ENCODE peak calls at places on chromosome 9, in five cellular contexts. L is HepG2, K is NB4, Y is cardiac muscle cell, B is psoas muscle. Q is an unnamed sample.

GRCh38 chr9:22529426-22530199 is 83.0 kb downstream of the DMRTA1 start:
- DNase-seq in L (no peak), K (no peak), Y (no peak), B (no peak), Q (no peak)

GRCh38 chr9:114287763-114288232 is 35.1 kb upstream of the ORM1 start:
- DNase-seq in L (no peak), K (no peak), Y (no peak), B (peak), Q (no peak)

GRCh38 chr9:94909250-94909894 is 182.9 kb downstream of the AOPEP start:
- DNase-seq in L (no peak), K (no peak), Y (no peak), B (no peak), Q (no peak)

GRCh38 chr9:17810293-17810692 is 231.4 kb downstream of the SH3GL2 start:
- DNase-seq in L (no peak), K (no peak), Y (no peak), B (no peak), Q (no peak)

GRCh38 chr9:89919171-89919681 is 314.4 kb downstream of the GADD45G start:
- DNase-seq in L (peak), K (peak), Y (peak), B (no peak), Q (peak)

GRCh38 chr9:18359335-18359734 is 114.6 kb upstream of the ADAMTSL1 start:
- DNase-seq in L (no peak), K (no peak), Y (no peak), B (no peak), Q (no peak)

GRCh38 chr9:129275626-129276247 is 97.7 kb upstream of the IER5L start:
- DNase-seq in L (no peak), K (no peak), Y (no peak), B (no peak), Q (no peak)

GRCh38 chr9:114911167-114911821 is 19.1 kb downstream of the TNFSF8 start:
- DNase-seq in L (peak), K (peak), Y (peak), B (no peak), Q (peak)

GRCh38 chr9:91698266-91698665 is 251.8 kb downstream of the ROR2 start:
- DNase-seq in L (no peak), K (no peak), Y (no peak), B (no peak), Q (no peak)

GRCh38 chr9:98479449-98479848 is 224.0 kb upstream of the TBC1D2 start:
- DNase-seq in L (no peak), K (no peak), Y (no peak), B (no peak), Q (no peak)

GRCh38 chr9:95477885-95478790 is 38.6 kb downstream of the PTCH1 start:
- DNase-seq in L (no peak), K (no peak), Y (peak), B (no peak), Q (no peak)

GRCh38 chr9:110016340-110016739 is 191.6 kb downstream of the C9orf152 start:
- DNase-seq in L (peak), K (no peak), Y (no peak), B (no peak), Q (no peak)

GRCh38 chr9:70924905-70925547 is 196.4 kb downstream of the TRPM3 start:
- DNase-seq in L (peak), K (peak), Y (peak), B (no peak), Q (peak)

GRCh38 chr9:135971892-135972291 is 10.7 kb upstream of the UBAC1 start:
- DNase-seq in L (peak), K (peak), Y (peak), B (no peak), Q (peak)

GRCh38 chr9:111078391-111079038 is 40.2 kb upstream of the LPAR1 start:
- DNase-seq in L (no peak), K (no peak), Y (no peak), B (no peak), Q (no peak)

GRCh38 chr9:18457498-18457897 is 16.5 kb upstream of the ADAMTSL1 start:
- DNase-seq in L (no peak), K (no peak), Y (no peak), B (no peak), Q (no peak)

GRCh38 chr9:4097490-4097889 is 202.4 kb downstream of the GLIS3 start:
- DNase-seq in L (no peak), K (no peak), Y (no peak), B (no peak), Q (no peak)

GRCh38 chr9:21110708-21111576 is 30.7 kb downstream of the IFNW1 start:
- DNase-seq in L (peak), K (peak), Y (peak), B (no peak), Q (peak)

GRCh38 chr9:20760246-20760901 is 76.3 kb downstream of the FOCAD start:
- DNase-seq in L (no peak), K (no peak), Y (no peak), B (no peak), Q (no peak)

GRCh38 chr9:107467416-107467815 is 22.2 kb downstream of the KLF4 start:
- DNase-seq in L (no peak), K (no peak), Y (no peak), B (no peak), Q (no peak)

GRCh38 chr9:135050072-135050990 is 37.1 kb upstream of the OLFM1 start:
- DNase-seq in L (no peak), K (no peak), Y (no peak), B (no peak), Q (no peak)

GRCh38 chr9:112747094-112747493 is 3.5 kb upstream of the SNX30 start:
- DNase-seq in L (peak), K (no peak), Y (no peak), B (no peak), Q (no peak)

GRCh38 chr9:118449554-118449953 is 745.4 kb downstream of the TLR4 start:
- DNase-seq in L (no peak), K (no peak), Y (no peak), B (no peak), Q (no peak)

GRCh38 chr9:72807765-72808445 is 144.9 kb downstream of the ALDH1A1 start:
- DNase-seq in L (peak), K (no peak), Y (no peak), B (no peak), Q (no peak)

GRCh38 chr9:77386187-77386586 is 208.9 kb downstream of the VPS13A start:
- DNase-seq in L (no peak), K (no peak), Y (no peak), B (no peak), Q (no peak)

GRCh38 chr9:63859475-63860215 is 1425.4 kb downstream of the FOXD4L5 start:
- DNase-seq in L (peak), K (no peak), Y (no peak), B (peak), Q (peak)

GRCh38 chr9:227882-228281 is 13.2 kb downstream of the DOCK8 start:
- DNase-seq in L (no peak), K (peak), Y (no peak), B (no peak), Q (no peak)

GRCh38 chr9:77471572-77471971 is 176.6 kb downstream of the GNA14 start:
- DNase-seq in L (no peak), K (no peak), Y (no peak), B (no peak), Q (no peak)

GRCh38 chr9:108150736-108151135 is 661.2 kb upstream of the KLF4 start:
- DNase-seq in L (no peak), K (no peak), Y (no peak), B (peak), Q (no peak)

GRCh38 chr9:92882276-92882675 is 4.4 kb upstream of the ZNF484 start:
- DNase-seq in L (no peak), K (no peak), Y (no peak), B (no peak), Q (no peak)

GRCh38 chr9:86734762-86735161 is 212.5 kb downstream of the GAS1 start:
- DNase-seq in L (no peak), K (no peak), Y (no peak), B (no peak), Q (no peak)

GRCh38 chr9:87140605-87141109 is 193.4 kb upstream of the GAS1 start:
- DNase-seq in L (no peak), K (peak), Y (no peak), B (peak), Q (no peak)

GRCh38 chr9:100428871-100429654 is 2.1 kb downstream of the MSANTD3 start:
- DNase-seq in L (peak), K (peak), Y (no peak), B (no peak), Q (no peak)

GRCh38 chr9:133647765-133648469 is 11.8 kb downstream of the DBH start:
- DNase-seq in L (no peak), K (no peak), Y (no peak), B (no peak), Q (no peak)

GRCh38 chr9:114505187-114506081 is at the start of gene WHRN:
- DNase-seq in L (peak), K (peak), Y (peak), B (peak), Q (peak)

GRCh38 chr9:37283730-37284235 is 138.7 kb upstream of the GRHPR start:
- DNase-seq in L (peak), K (peak), Y (no peak), B (no peak), Q (no peak)
- H3K4me3 ChIP-seq in L (no peak), K (no peak), Y (no peak), B (no peak), Q (no peak)

DNA sequence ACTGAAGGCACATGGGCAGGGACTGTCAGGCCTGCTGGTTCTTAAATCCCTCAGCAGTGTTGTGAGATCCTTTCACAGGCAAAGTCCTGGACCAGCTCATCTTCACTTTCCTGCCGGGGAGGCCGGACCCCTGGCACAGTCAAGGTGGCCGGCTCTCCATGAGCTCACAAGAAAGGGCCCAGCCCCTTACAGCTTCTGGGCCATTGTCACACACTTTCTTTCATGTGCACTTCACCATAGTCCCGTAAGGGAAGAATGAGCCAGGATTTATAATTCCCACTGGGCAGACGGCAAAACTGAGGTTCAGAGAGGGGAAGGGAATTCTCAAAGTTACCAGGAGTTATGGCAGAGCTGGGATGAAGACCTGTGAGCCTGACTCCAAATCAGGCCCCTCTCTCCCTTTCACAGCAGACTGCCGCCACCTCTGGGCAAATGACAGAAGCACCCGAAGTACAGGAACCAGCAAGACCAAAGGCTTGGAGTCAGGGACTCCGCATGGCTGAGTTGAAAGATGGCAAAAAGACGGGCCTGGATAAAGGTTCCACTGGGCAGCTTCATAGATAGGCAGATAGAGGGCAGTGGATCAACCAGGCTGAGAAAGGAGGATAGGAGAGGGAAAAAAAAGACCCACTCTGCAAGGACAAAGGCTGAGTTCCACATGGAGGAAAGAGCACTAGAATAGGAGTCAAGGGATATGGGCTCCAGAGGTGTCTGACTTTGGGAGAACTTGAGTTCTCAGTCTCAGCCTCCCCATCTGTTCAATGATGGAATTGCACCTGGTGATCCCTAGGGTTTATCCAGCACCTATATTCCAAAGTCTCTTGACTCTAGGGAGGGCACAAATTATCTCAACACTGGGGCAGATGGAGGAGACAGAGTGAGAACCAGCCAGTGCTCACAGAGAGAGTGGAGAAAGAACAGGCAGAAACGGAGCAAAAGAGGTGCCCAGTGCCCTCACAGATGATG is 128.7 kb downstream of the PAX5 start:
- DNase-seq in L (peak), K (peak), Y (peak), B (no peak), Q (no peak)
- TF ChIP-seq CTCF in L (peak), K (no peak), Y (peak), B (no peak), Q (no peak)

DNA sequence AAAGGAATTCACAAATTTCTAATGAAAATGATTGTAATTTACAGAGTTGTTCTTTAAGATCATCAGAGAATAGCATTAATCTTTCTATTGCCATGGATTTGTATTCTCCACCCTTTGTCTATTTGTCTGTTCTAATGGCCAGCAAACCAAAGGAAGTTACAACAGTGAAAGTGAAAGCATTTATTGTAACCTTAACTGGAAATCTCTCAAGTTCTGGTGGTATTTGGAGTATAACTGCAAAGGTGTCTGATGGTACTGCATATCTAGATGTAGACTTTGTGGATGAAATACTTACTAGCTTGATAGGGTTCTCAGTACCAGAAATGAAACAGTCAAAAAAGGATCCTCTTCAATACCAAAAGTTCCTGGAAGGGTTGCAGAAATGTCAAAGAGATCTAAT is 21.7 kb downstream of the RMI1 start:
- DNase-seq in L (no peak), K (no peak), Y (no peak), B (no peak), Q (no peak)
- H3K4me3 ChIP-seq in L (no peak), K (no peak), Y (no peak), B (no peak), Q (no peak)

DNA sequence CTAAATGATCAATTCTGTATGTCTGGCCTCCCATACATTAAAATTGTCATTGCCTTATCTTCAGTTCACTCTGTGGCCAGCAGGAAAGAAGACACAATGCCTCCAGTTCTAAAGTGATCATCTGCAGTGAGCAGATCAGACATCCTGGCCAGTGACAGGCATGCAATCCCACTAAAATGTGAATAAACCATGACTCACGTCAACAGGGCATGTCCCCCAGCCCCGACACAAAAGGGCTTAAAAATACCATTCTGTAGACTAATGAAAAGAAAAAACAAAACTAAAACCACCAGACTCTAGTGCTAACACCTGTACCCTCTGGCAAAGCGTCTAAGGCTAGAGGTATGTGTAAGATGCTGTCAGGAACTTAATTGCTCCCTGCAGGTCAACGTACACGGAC is 38.5 kb downstream of the DDX31 start:
- DNase-seq in L (no peak), K (no peak), Y (no peak), B (no peak), Q (no peak)
- TF ChIP-seq CTCF in L (no peak), K (no peak), Y (no peak), B (no peak), Q (no peak)

GRCh38 chr9:127253446-127253845 is 11.1 kb upstream of the GARNL3 start:
- DNase-seq in L (no peak), K (no peak), Y (no peak), B (no peak), Q (no peak)

GRCh38 chr9:127256324-127256723 is 8.2 kb upstream of the GARNL3 start:
- DNase-seq in L (peak), K (no peak), Y (no peak), B (no peak), Q (no peak)

GRCh38 chr9:127258884-127259471 is 5.6 kb upstream of the GARNL3 start:
- DNase-seq in L (no peak), K (no peak), Y (peak), B (no peak), Q (no peak)

GRCh38 chr9:127252405-127253093 is 12.0 kb upstream of the GARNL3 start:
- DNase-seq in L (no peak), K (no peak), Y (no peak), B (no peak), Q (no peak)

DNA sequence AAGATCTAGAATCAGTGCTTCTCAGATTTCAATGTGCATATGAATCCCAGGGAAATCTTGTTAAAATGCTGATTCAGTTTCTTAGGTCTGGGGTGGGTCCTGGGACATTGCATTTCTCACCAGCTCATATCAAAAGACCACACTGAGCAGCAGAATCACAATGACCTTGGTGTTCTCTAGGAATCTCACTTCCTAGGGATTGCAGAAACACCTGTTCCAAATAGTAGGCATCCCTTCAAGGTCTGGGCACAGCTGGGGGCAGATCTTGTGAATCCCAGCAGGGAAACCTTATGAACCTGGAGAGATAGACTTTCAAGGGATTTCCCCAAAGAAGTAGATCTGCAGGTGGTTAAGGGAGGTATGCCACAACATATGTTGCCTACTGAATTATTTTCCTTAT is 8.9 kb upstream of the GARNL3 start:
- DNase-seq in L (no peak), K (no peak), Y (no peak), B (no peak), Q (no peak)
- H3K4me3 ChIP-seq in L (no peak), K (no peak), Y (no peak), B (no peak), Q (no peak)

GRCh38 chr9:124389146-124389939 is 25.9 kb downstream of the PSMB7 start:
- DNase-seq in L (no peak), K (no peak), Y (no peak), B (no peak), Q (no peak)
- TF ChIP-seq CTCF in L (no peak), K (no peak), Y (no peak), B (no peak), Q (no peak)